ENCODE peak calls at places on chromosomes 2 and 18, in four cellular contexts. R is dermis microvascular lymphatic vessel endothelial cell, F is Calu3, P is NCI-H1436 treated with DMSO at 0.1 percent for 48 hours. X is an unnamed sample.

GRCh38 chr2:36453652-36454051 is 98.1 kb downstream of the CRIM1 start:
- DNase-seq in R (no peak), F (no peak), P (no peak), X (no peak)

GRCh38 chr2:227908266-227909054 is 37.0 kb downstream of the DAW1 start:
- DNase-seq in R (no peak), F (no peak), P (no peak), X (no peak)

GRCh38 chr18:67131498-67131897 is 385.0 kb downstream of the DSEL start:
- DNase-seq in R (no peak), F (no peak), P (no peak), X (no peak)

GRCh38 chr2:230600881-230601280 is 111.8 kb upstream of the CAB39 start:
- DNase-seq in R (no peak), F (no peak), P (no peak), X (no peak)

GRCh38 chr18:59249186-59249774 is 24.0 kb downstream of the RAX start:
- DNase-seq in R (peak; percentile 27), F (peak; percentile 70), P (no peak), X (peak; percentile 65)

GRCh38 chr18:46856975-46857374 is 60.3 kb downstream of the PIAS2 start:
- DNase-seq in R (no peak), F (no peak), P (no peak), X (peak; percentile 4)

GRCh38 chr2:190216829-190217228 is 102.8 kb downstream of the HIBCH start:
- DNase-seq in R (no peak), F (peak; percentile 25), P (no peak), X (peak; percentile 12)

GRCh38 chr2:111007757-111008688 is 112.7 kb upstream of the BCL2L11 start:
- DNase-seq in R (no peak), F (no peak), P (no peak), X (no peak)

GRCh38 chr2:230221533-230221932 is 1.7 kb upstream of the SP110 start:
- DNase-seq in R (no peak), F (no peak), P (no peak), X (no peak)

GRCh38 chr2:150491943-150492342 is 4.5 kb upstream of the RND3 start:
- DNase-seq in R (no peak), F (no peak), P (no peak), X (no peak)

GRCh38 chr2:66236067-66236705 is 198.7 kb upstream of the MEIS1 start:
- DNase-seq in R (no peak), F (no peak), P (no peak), X (no peak)

GRCh38 chr2:195694553-195694952 is 37.5 kb downstream of the SLC39A10 start:
- DNase-seq in R (no peak), F (no peak), P (peak; percentile 75), X (no peak)

GRCh38 chr18:50642439-50642838 is 82.6 kb downstream of the MAPK4 start:
- DNase-seq in R (no peak), F (no peak), P (no peak), X (no peak)

GRCh38 chr2:102048465-102048864 is 56.7 kb downstream of the IL1R2 start:
- DNase-seq in R (no peak), F (peak; percentile 17), P (no peak), X (no peak)

GRCh38 chr2:6957910-6958615 is 40.9 kb downstream of the RNF144A start:
- DNase-seq in R (no peak), F (no peak), P (no peak), X (no peak)

GRCh38 chr2:71811157-71811556 is 336.5 kb downstream of the CYP26B1 start:
- DNase-seq in R (no peak), F (no peak), P (no peak), X (no peak)

GRCh38 chr2:227472265-227473018 is 486 bp downstream of the AGFG1 start:
- DNase-seq in R (no peak), F (peak; percentile 70), P (no peak), X (peak; percentile 32)

GRCh38 chr2:69177063-69177771 is 164.2 kb downstream of the ANTXR1 start:
- DNase-seq in R (no peak), F (no peak), P (no peak), X (no peak)

GRCh38 chr2:197399887-197400540 is 34.8 kb downstream of the SF3B1 start:
- DNase-seq in R (no peak), F (no peak), P (no peak), X (no peak)

GRCh38 chr18:2402084-2402483 is 169.2 kb downstream of the METTL4 start:
- DNase-seq in R (no peak), F (no peak), P (no peak), X (no peak)

GRCh38 chr2:166137331-166137730 is 9.5 kb upstream of the SCN1A start:
- DNase-seq in R (no peak), F (no peak), P (no peak), X (no peak)

GRCh38 chr2:120764434-120764833 is 28.8 kb downstream of the GLI2 start:
- DNase-seq in R (no peak), F (no peak), P (no peak), X (no peak)